ENCODE peak calls at places on chromosomes 1 and 21, in four cellular contexts. One of them, this sample, is unnamed.

GRCh38 chr1:115281143-115281542 is 56.9 kb downstream of the NGF start:
- DNase-seq in mesendoderm: no peak
- DNase-seq in CD4-positive, alpha-beta T cell: no peak
- DNase-seq in IMR-90: no peak
- DNase-seq in this sample: no peak

GRCh38 chr1:44847786-44848185 is 4.7 kb upstream of the PTCH2 start:
- DNase-seq in mesendoderm: no peak
- DNase-seq in CD4-positive, alpha-beta T cell: no peak
- DNase-seq in IMR-90: no peak
- DNase-seq in this sample: no peak

GRCh38 chr1:70966018-70966638 is 81.5 kb downstream of the PTGER3 start:
- DNase-seq in mesendoderm: no peak
- DNase-seq in CD4-positive, alpha-beta T cell: no peak
- DNase-seq in IMR-90: peak; percentile 0
- DNase-seq in this sample: no peak

GRCh38 chr21:39006653-39007417 is 176.4 kb downstream of the PSMG1 start:
- DNase-seq in mesendoderm: no peak
- DNase-seq in CD4-positive, alpha-beta T cell: no peak
- DNase-seq in IMR-90: no peak
- DNase-seq in this sample: peak; percentile 67

GRCh38 chr21:33870768-33871167 is 44.8 kb downstream of the ATP5PO start:
- DNase-seq in mesendoderm: no peak
- DNase-seq in CD4-positive, alpha-beta T cell: no peak
- DNase-seq in IMR-90: peak; percentile 31
- DNase-seq in this sample: no peak

GRCh38 chr1:9069324-9070100 is at the start of gene SLC2A5:
- DNase-seq in mesendoderm: no peak
- DNase-seq in CD4-positive, alpha-beta T cell: no peak
- DNase-seq in IMR-90: no peak
- DNase-seq in this sample: peak; percentile 76

GRCh38 chr1:224696891-224697765 is 81.0 kb downstream of the CNIH3 start:
- DNase-seq in mesendoderm: peak; percentile 17
- DNase-seq in CD4-positive, alpha-beta T cell: no peak
- DNase-seq in IMR-90: peak; percentile 81
- DNase-seq in this sample: no peak

GRCh38 chr1:31576201-31576669 is at the start of gene TINAGL1:
- DNase-seq in mesendoderm: peak; percentile 79
- DNase-seq in CD4-positive, alpha-beta T cell: no peak
- DNase-seq in IMR-90: no peak
- DNase-seq in this sample: no peak

GRCh38 chr1:213415686-213416380 is 364.8 kb downstream of the RPS6KC1 start:
- DNase-seq in mesendoderm: peak; percentile 34
- DNase-seq in CD4-positive, alpha-beta T cell: no peak
- DNase-seq in IMR-90: no peak
- DNase-seq in this sample: no peak

GRCh38 chr1:81801032-81801833 is 499 bp downstream of the ADGRL2 start:
- DNase-seq in mesendoderm: peak; percentile 97
- DNase-seq in CD4-positive, alpha-beta T cell: no peak
- DNase-seq in IMR-90: peak; percentile 88
- DNase-seq in this sample: no peak

GRCh38 chr1:18668750-18669404 is 38.2 kb downstream of the PAX7 start:
- DNase-seq in mesendoderm: no peak
- DNase-seq in CD4-positive, alpha-beta T cell: no peak
- DNase-seq in IMR-90: no peak
- DNase-seq in this sample: no peak

GRCh38 chr1:9687120-9687875 is 35.8 kb downstream of the PIK3CD start:
- DNase-seq in mesendoderm: peak; percentile 77
- DNase-seq in CD4-positive, alpha-beta T cell: peak; percentile 52
- DNase-seq in IMR-90: peak; percentile 92
- DNase-seq in this sample: peak; percentile 55

GRCh38 chr21:38092033-38092432 is 164.8 kb upstream of the KCNJ15 start:
- DNase-seq in mesendoderm: no peak
- DNase-seq in CD4-positive, alpha-beta T cell: no peak
- DNase-seq in IMR-90: no peak
- DNase-seq in this sample: no peak

GRCh38 chr1:181577475-181577874 is 94.2 kb downstream of the CACNA1E start:
- DNase-seq in mesendoderm: no peak
- DNase-seq in CD4-positive, alpha-beta T cell: no peak
- DNase-seq in IMR-90: no peak
- DNase-seq in this sample: no peak

GRCh38 chr1:107936498-107937481 is 28.2 kb downstream of the VAV3 start:
- DNase-seq in mesendoderm: peak; percentile 96
- DNase-seq in CD4-positive, alpha-beta T cell: no peak
- DNase-seq in IMR-90: peak; percentile 62
- DNase-seq in this sample: no peak

GRCh38 chr1:91148641-91149069 is 126.8 kb upstream of the ZNF644 start:
- DNase-seq in mesendoderm: peak; percentile 32
- DNase-seq in CD4-positive, alpha-beta T cell: no peak
- DNase-seq in IMR-90: no peak
- DNase-seq in this sample: no peak

GRCh38 chr1:160097911-160098851 is at the start of gene IGSF8:
- DNase-seq in mesendoderm: no peak
- DNase-seq in CD4-positive, alpha-beta T cell: peak; percentile 92
- DNase-seq in IMR-90: peak; percentile 69
- DNase-seq in this sample: peak; percentile 97

GRCh38 chr21:39788383-39788782 is 43.4 kb downstream of the IGSF5 start:
- DNase-seq in mesendoderm: peak; percentile 86
- DNase-seq in CD4-positive, alpha-beta T cell: no peak
- DNase-seq in IMR-90: peak; percentile 12
- DNase-seq in this sample: peak; percentile 16

GRCh38 chr1:30982937-30983336 is 74.4 kb upstream of the SDC3 start:
- DNase-seq in mesendoderm: no peak
- DNase-seq in CD4-positive, alpha-beta T cell: no peak
- DNase-seq in IMR-90: peak; percentile 52
- DNase-seq in this sample: no peak

GRCh38 chr1:154726443-154726842 is 118.5 kb upstream of the ADAR start:
- DNase-seq in mesendoderm: peak; percentile 41
- DNase-seq in CD4-positive, alpha-beta T cell: no peak
- DNase-seq in IMR-90: no peak
- DNase-seq in this sample: no peak

GRCh38 chr1:36966242-36966641 is 68.1 kb downstream of the GRIK3 start:
- DNase-seq in mesendoderm: peak; percentile 47
- DNase-seq in CD4-positive, alpha-beta T cell: no peak
- DNase-seq in IMR-90: peak; percentile 1
- DNase-seq in this sample: no peak

GRCh38 chr1:46412853-46413595 is 18.9 kb downstream of the FAAH start:
- DNase-seq in mesendoderm: no peak
- DNase-seq in CD4-positive, alpha-beta T cell: no peak
- DNase-seq in IMR-90: no peak
- DNase-seq in this sample: peak; percentile 34
- H3K27ac ChIP-seq in mesendoderm: no peak overlapping the region
- H3K27ac ChIP-seq in CD4-positive, alpha-beta T cell: no peak overlapping the region
- H3K27ac ChIP-seq in IMR-90: no peak overlapping the region
- H3K27ac ChIP-seq in this sample: no peak overlapping the region

DNA sequence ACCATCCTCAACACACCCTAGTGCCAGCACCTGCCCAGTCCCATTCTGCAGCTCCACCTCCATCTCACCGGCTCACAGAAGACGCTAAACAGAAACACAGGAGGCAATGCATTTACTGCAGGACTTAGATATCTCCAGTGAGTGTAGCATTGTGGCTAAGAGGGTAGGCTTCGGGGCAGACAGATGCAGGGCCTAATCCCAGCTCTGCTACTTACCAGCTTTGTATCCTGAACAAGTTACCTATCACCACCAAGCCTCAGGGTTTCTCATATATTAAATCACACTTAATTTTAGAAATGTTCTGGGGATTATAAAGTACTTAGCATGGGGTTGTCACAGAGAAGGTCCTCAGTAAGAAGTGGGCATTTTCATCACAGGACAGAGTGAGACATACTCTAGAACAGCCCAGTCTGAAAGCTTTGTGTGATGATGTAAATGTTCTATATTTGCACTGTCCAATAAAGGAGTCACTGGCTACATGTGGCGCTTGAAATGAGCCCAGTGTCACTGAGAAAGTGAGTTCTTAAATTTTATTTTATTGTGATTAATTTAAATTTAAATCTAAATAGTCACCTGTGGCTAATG is 149.3 kb upstream of the C8B start:
- DNase-seq in mesendoderm: no peak
- DNase-seq in CD4-positive, alpha-beta T cell: no peak
- DNase-seq in IMR-90: no peak
- DNase-seq in this sample: no peak
- H3K27ac ChIP-seq in mesendoderm: no peak overlapping the region
- H3K27ac ChIP-seq in CD4-positive, alpha-beta T cell: no peak overlapping the region
- H3K27ac ChIP-seq in IMR-90: no peak overlapping the region
- H3K27ac ChIP-seq in this sample: no peak overlapping the region

DNA sequence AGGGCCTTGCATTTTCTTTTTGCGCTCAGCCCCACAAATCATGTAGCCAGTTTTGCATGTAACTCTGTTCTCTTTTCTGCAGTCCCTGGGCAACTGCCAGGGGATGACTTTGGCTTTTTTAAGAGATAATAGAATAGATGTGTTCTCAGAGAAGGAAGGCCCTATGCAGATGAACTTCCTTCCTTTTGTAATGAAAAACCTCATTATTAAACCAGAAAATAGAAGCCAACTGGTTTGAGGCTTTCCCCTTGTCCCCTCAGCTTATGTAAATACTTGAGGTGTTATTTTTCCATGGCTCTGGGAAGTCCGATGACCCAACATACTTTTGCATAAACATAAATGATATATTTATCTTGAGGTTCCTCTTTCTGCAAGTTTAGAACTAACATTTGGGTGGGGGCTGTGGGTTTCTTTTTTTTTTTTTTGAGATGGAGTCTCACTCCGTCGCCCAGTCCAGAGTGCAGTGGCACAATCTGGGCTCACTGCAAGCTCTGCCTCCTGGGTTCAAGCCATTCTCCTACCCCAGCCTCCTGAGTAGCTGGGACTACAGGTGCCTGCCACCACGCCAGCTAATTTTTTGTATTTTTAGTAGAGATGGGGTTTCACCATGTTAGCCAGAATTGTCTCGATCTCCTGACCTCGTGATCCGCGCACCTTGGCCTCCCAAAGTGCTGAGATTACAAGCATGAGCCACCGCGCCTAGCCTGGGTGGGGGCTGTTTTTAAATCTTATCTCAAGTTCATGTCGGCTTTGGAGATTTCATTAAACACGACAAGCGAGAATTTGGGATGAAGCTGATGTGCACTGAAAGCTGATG is 14.4 kb upstream of the FCRL5 start:
- DNase-seq in mesendoderm: no peak
- DNase-seq in CD4-positive, alpha-beta T cell: no peak
- DNase-seq in IMR-90: no peak
- DNase-seq in this sample: peak; percentile 41
- H3K27ac ChIP-seq in mesendoderm: no peak overlapping the region
- H3K27ac ChIP-seq in CD4-positive, alpha-beta T cell: no peak overlapping the region
- H3K27ac ChIP-seq in IMR-90: no peak overlapping the region
- H3K27ac ChIP-seq in this sample: peak overlapping the region; percentile 60

GRCh38 chr1:241612533-241613505 is 27.4 kb downstream of the CHML start:
- DNase-seq in mesendoderm: peak; percentile 84
- DNase-seq in CD4-positive, alpha-beta T cell: no peak
- DNase-seq in IMR-90: peak; percentile 97
- DNase-seq in this sample: no peak
- H3K27ac ChIP-seq in mesendoderm: no peak overlapping the region
- H3K27ac ChIP-seq in CD4-positive, alpha-beta T cell: no peak overlapping the region
- H3K27ac ChIP-seq in IMR-90: peak overlapping the region; percentile 92
- H3K27ac ChIP-seq in this sample: no peak overlapping the region

DNA sequence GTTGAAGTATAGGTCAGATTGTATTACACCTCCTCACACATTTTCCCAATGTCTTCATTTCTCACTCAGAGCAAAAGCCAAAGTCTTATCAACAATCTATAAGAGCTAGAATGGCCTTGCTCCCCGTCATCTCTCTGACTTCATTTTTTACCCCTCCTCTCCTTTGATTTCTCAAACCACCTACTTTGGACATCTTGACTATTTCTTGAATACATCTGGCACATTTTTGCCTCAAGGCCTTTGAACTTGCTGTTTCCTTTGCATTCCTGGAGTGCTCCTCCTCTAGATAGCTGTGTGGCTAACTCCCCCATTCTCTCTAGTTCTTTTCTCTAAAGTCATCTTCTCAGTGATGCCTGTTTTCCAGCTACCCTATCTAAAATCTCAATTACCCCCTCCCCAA is 7.2 kb upstream of the XCL2 start:
- DNase-seq in mesendoderm: no peak
- DNase-seq in CD4-positive, alpha-beta T cell: no peak
- DNase-seq in IMR-90: no peak
- DNase-seq in this sample: no peak
- H3K27ac ChIP-seq in mesendoderm: no peak overlapping the region
- H3K27ac ChIP-seq in CD4-positive, alpha-beta T cell: no peak overlapping the region
- H3K27ac ChIP-seq in IMR-90: no peak overlapping the region
- H3K27ac ChIP-seq in this sample: no peak overlapping the region

GRCh38 chr1:171645553-171646336 is 6.7 kb downstream of the MYOC start:
- DNase-seq in mesendoderm: no peak
- DNase-seq in CD4-positive, alpha-beta T cell: no peak
- DNase-seq in IMR-90: no peak
- DNase-seq in this sample: no peak
- H3K27ac ChIP-seq in mesendoderm: no peak overlapping the region
- H3K27ac ChIP-seq in CD4-positive, alpha-beta T cell: no peak overlapping the region
- H3K27ac ChIP-seq in IMR-90: no peak overlapping the region
- H3K27ac ChIP-seq in this sample: peak overlapping the region; percentile 40

GRCh38 chr1:5232537-5232936 is 578.1 kb downstream of the AJAP1 start:
- DNase-seq in mesendoderm: no peak
- DNase-seq in CD4-positive, alpha-beta T cell: no peak
- DNase-seq in IMR-90: no peak
- DNase-seq in this sample: no peak
- H3K27ac ChIP-seq in mesendoderm: no peak overlapping the region
- H3K27ac ChIP-seq in CD4-positive, alpha-beta T cell: no peak overlapping the region
- H3K27ac ChIP-seq in IMR-90: no peak overlapping the region
- H3K27ac ChIP-seq in this sample: no peak overlapping the region

DNA sequence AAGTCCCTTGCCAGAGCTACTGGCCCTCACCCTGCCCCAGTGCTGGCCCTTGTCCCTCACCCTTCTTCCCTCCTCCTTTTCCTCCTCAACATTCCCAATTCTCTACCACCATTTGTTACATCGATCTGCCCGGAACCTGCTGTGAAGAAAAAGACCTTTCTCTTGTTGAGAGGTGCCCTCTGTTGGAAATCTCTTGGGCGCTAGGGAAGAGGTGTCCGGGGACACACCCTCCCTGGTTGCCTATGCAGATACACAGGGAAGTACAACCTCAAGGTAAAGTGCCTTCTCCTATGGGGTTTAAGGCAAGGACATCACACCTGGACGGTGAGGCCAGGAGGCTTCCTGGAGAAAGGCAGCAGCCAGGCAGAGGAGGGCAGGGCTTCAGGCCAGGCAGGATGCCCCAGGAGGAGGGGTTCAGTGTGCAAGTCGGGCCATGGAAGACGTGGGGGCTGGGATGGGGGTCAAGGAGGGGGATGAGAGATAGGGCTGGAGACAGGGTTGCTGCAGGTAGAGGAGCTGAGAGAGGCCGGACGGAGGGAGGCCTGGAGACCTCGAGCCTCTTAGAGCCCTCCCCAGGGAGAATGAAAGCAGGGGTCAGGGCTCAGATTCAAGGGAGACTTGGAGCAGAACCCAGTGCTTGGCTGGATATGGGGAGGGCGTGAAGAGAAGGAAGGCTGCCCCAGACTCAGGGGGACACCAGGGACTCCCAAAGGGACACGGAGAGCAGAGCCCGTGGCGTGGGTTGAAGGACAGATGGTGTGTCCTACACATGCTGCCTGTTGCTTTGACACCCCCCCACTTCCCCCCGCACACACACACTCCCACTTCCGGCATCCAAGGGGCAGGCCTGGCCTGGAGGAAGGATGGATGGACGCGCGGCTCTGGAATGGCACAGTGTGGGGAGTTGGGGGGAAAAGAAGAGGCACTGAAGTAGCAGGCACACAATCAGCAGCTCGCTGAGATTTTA is 44.5 kb downstream of the RIPK4 start:
- DNase-seq in mesendoderm: no peak
- DNase-seq in CD4-positive, alpha-beta T cell: no peak
- DNase-seq in IMR-90: no peak
- DNase-seq in this sample: no peak
- H3K27ac ChIP-seq in mesendoderm: no peak overlapping the region
- H3K27ac ChIP-seq in CD4-positive, alpha-beta T cell: no peak overlapping the region
- H3K27ac ChIP-seq in IMR-90: no peak overlapping the region
- H3K27ac ChIP-seq in this sample: no peak overlapping the region

This sample was measured in Peyer's patch.